ENCODE peak calls at places on chromosomes 11 and 22, in four cellular contexts. One of them, this sample, is unnamed.
A peak's percentile ranks its signal among the peaks of the same experiment; 100 is the strongest.

GRCh38 chr22:28411125-28411524 is 268.5 kb downstream of the TTC28 start:
- DNase-seq in WERI-Rb-1: no peak
- DNase-seq in fibroblast of lung: no peak
- DNase-seq in lower leg skin: no peak
- DNase-seq in this sample: no peak

GRCh38 chr11:69909561-69910518 is 90.6 kb upstream of the FGF3 start:
- DNase-seq in WERI-Rb-1: no peak
- DNase-seq in fibroblast of lung: no peak
- DNase-seq in lower leg skin: no peak
- DNase-seq in this sample: no peak

GRCh38 chr11:76419896-76420295 is 24.9 kb upstream of the EMSY start:
- DNase-seq in lower leg skin: no peak
- DNase-seq in fibroblast of lung: no peak
- DNase-seq in WERI-Rb-1: peak; percentile 37
- DNase-seq in this sample: no peak

GRCh38 chr11:35688023-35688422 is 25.4 kb downstream of the TRIM44 start:
- DNase-seq in WERI-Rb-1: no peak
- DNase-seq in fibroblast of lung: no peak
- DNase-seq in lower leg skin: no peak
- DNase-seq in this sample: peak; percentile 62

GRCh38 chr11:3954448-3955298 is 99.2 kb downstream of the STIM1 start:
- DNase-seq in fibroblast of lung: no peak
- DNase-seq in lower leg skin: no peak
- DNase-seq in WERI-Rb-1: no peak
- DNase-seq in this sample: no peak

GRCh38 chr11:4134844-4135243 is 40.2 kb downstream of the RRM1 start:
- DNase-seq in fibroblast of lung: peak; percentile 18
- DNase-seq in lower leg skin: no peak
- DNase-seq in WERI-Rb-1: no peak
- DNase-seq in this sample: peak; percentile 39

GRCh38 chr11:15969701-15970329 is 386.5 kb downstream of the SOX6 start:
- DNase-seq in fibroblast of lung: peak; percentile 95
- DNase-seq in lower leg skin: peak; percentile 61
- DNase-seq in WERI-Rb-1: no peak
- DNase-seq in this sample: peak; percentile 95

GRCh38 chr22:36160499-36160942 is at the start of gene APOL3:
- DNase-seq in fibroblast of lung: peak; percentile 80
- DNase-seq in lower leg skin: peak; percentile 89
- DNase-seq in WERI-Rb-1: no peak
- DNase-seq in this sample: peak; percentile 73

GRCh38 chr11:2377511-2378443 is 667 bp downstream of the CD81 start:
- DNase-seq in WERI-Rb-1: peak; percentile 49
- DNase-seq in lower leg skin: peak; percentile 62
- DNase-seq in fibroblast of lung: peak; percentile 45
- DNase-seq in this sample: peak; percentile 25

GRCh38 chr11:18632841-18633240 is 1.3 kb downstream of the SPTY2D1 start:
- DNase-seq in fibroblast of lung: no peak
- DNase-seq in WERI-Rb-1: no peak
- DNase-seq in lower leg skin: no peak
- DNase-seq in this sample: no peak

GRCh38 chr11:18633256-18634139 is 644 bp downstream of the SPTY2D1 start:
- DNase-seq in fibroblast of lung: peak; percentile 24
- DNase-seq in lower leg skin: no peak
- DNase-seq in WERI-Rb-1: no peak
- DNase-seq in this sample: peak; percentile 3

DNA sequence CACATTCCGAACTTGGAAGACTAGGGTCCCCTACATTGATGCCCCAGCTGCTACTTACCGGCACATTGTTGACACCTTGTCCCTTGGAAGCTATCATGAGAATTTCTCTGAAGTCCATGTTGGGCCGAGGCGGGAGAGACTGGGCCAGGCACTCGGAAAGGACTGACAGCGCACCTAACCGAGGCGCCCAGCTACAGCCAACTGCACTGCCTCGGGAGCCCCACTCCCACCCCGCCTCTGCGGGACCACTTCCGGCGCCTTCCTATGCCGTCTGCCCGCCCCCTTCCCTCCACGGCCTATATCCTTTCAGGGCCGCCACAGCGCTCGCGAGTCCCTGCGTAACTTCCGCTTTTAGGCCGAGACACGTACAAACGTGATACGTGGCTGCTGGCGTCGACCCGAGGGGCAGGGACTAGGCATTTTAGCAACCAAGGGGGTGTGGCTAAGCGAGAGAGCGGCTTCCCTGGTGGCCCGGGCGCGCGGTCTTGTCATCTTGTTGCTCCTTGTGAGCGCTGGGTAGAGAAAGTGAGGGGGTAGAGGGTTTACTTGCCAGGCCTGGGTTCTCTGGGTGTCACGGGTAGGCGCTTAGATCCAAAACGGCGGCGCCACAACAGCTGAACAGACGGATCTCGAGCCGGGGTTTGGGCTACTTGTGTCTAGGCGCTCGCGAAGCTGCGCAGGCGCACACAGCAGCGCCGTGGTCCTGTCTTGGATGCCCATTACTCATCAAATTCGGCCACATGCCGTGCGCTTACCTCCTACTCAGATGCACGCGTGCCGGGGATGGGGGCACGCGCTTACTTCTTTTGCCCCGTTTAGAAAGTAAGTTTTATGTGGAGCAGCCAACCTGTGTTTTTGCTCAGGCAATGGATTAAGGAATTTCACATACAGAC is at the start of gene SPTY2D1:
- DNase-seq in fibroblast of lung: peak; percentile 100
- DNase-seq in WERI-Rb-1: peak; percentile 98
- DNase-seq in lower leg skin: peak; percentile 100
- DNase-seq in this sample: peak; percentile 99
- TF ChIP-seq CTCF in fibroblast of lung: no peak
- TF ChIP-seq CTCF in WERI-Rb-1: no peak
- TF ChIP-seq CTCF in lower leg skin: no peak
- TF ChIP-seq CTCF in this sample: no peak

DNA sequence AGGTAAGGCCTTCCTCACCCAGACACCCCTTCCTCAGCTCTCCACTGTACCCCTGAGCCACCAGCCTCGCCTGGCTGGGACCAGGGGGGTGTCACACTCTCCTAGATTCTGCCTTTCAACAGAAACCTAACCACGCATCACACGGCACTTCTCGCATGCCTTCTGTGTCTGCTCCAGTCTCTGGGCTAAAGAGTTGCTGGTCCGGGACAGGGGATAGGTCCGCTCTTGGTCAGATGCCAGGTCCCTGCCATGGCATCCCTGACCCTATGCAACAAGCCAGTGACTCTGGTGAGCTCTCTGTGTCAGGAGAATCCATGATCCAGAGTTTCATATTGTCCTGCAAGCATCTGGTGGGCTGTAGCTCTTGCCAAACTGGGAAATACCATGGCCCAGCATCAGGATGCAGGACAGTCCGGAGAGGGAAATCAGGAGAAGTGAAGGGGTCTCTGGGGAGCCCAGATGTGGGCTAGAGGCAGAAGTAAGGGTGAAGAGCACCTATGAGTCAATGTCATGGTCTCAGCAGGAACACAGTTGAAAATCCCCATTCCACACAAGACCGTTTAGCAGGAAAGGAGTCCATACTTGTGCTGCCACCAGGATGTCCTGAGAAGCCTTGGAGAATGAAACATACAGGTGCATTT is 14.1 kb downstream of the IGLL5 start:
- DNase-seq in fibroblast of lung: no peak
- DNase-seq in lower leg skin: no peak
- DNase-seq in WERI-Rb-1: no peak
- DNase-seq in this sample: no peak
- H3K4me3 ChIP-seq in fibroblast of lung: no peak overlapping the region
- H3K4me3 ChIP-seq in lower leg skin: no peak overlapping the region
- H3K4me3 ChIP-seq in WERI-Rb-1: no peak overlapping the region
- H3K4me3 ChIP-seq in this sample: no peak overlapping the region

GRCh38 chr22:22817468-22818201 is 70.0 kb upstream of the IGLL5 start:
- DNase-seq in fibroblast of lung: no peak
- DNase-seq in WERI-Rb-1: no peak
- DNase-seq in lower leg skin: no peak
- DNase-seq in this sample: no peak
- TF ChIP-seq CTCF in fibroblast of lung: no peak
- TF ChIP-seq CTCF in WERI-Rb-1: peak; percentile 46
- TF ChIP-seq CTCF in lower leg skin: no peak
- TF ChIP-seq CTCF in this sample: no peak

DNA sequence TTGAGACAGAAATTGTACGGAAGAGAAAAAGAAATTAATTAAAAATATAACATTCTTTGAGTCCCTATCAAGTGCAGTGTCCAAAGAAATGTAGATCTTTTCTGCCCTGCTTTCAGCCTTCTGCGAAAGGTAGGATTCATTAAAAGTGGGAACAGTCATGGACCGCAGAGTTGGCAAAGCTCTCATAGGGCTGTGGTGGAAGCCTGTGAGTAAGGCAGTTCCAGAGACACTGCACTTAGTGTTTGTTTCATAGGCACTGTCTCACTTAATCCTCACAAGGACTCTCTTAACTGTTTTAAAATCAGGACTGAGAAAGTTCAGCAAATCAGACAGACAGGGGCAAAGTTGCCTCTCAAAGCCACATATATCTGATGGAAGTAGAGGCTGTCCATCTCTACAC is 5.5 kb downstream of the MRGPRX2 start:
- DNase-seq in WERI-Rb-1: no peak
- DNase-seq in fibroblast of lung: no peak
- DNase-seq in lower leg skin: no peak
- DNase-seq in this sample: no peak
- H3K4me3 ChIP-seq in WERI-Rb-1: no peak overlapping the region
- H3K4me3 ChIP-seq in fibroblast of lung: no peak overlapping the region
- H3K4me3 ChIP-seq in lower leg skin: no peak overlapping the region
- H3K4me3 ChIP-seq in this sample: no peak overlapping the region